ENCODE peak calls at places on chromosomes 16 and 17, in five cellular contexts. B is astrocyte of the spinal cord; Z is CD8-positive, alpha-beta memory T cell; L is PC-9; R is HL-60. P is an unnamed sample.

GRCh38 chr17:62760059-62760887 is 47.8 kb downstream of the MARCHF10 start:
- DNase-seq in B (no peak), Z (no peak), L (no peak), R (no peak), P (no peak)

GRCh38 chr16:52577130-52577706 is 30.3 kb upstream of the TOX3 start:
- DNase-seq in B (no peak), Z (no peak), L (no peak), R (no peak), P (no peak)

GRCh38 chr16:77881355-77882003 is 93.1 kb downstream of the VAT1L start:
- DNase-seq in B (no peak), Z (no peak), L (no peak), R (no peak), P (no peak)

GRCh38 chr17:82791532-82791931 is 39.7 kb downstream of the TBCD start:
- DNase-seq in B (peak), Z (no peak), L (no peak), R (no peak), P (no peak)

GRCh38 chr16:9854665-9855064 is 327.6 kb downstream of the GRIN2A start:
- DNase-seq in B (peak), Z (no peak), L (no peak), R (no peak), P (no peak)

GRCh38 chr17:10523043-10523442 is 4.7 kb upstream of the MYH1 start:
- DNase-seq in B (no peak), Z (no peak), L (no peak), R (no peak), P (no peak)

GRCh38 chr17:37067555-37068111 is 118.9 kb downstream of the AATF start:
- DNase-seq in B (peak), Z (no peak), L (peak), R (no peak), P (no peak)

GRCh38 chr16:20818929-20819585 is 12.7 kb downstream of the REXO5 start:
- DNase-seq in B (no peak), Z (no peak), L (no peak), R (no peak), P (no peak)

GRCh38 chr16:967077-967541 is 3.7 kb downstream of the LMF1 start:
- DNase-seq in B (no peak), Z (no peak), L (no peak), R (no peak), P (no peak)

GRCh38 chr16:88508376-88508867 is 55.3 kb downstream of the ZFPM1 start:
- DNase-seq in B (no peak), Z (no peak), L (no peak), R (no peak), P (no peak)

GRCh38 chr17:20300399-20301037 is 166.8 kb downstream of the LGALS9B start:
- DNase-seq in B (peak), Z (no peak), L (no peak), R (no peak), P (no peak)

P was measured in neural crest cell.